ENCODE peak calls at places on chromosomes 11 and 22, in eight cellular contexts. L, Y, W, M, R, N, E and O are unnamed samples.

GRCh38 chr11:28146123-28146751 is 38.0 kb downstream of the METTL15 start:
- DNase-seq in L (peak), N (peak), Y (no peak), E (peak), W (no peak), R (peak), M (no peak), O (no peak)

GRCh38 chr11:114783805-114784204 is 105.5 kb downstream of the NXPE2 start:
- DNase-seq in L (no peak), M (no peak), Y (no peak), E (no peak), R (no peak), N (no peak), W (no peak), O (no peak)

GRCh38 chr11:42049650-42050049 is 590.2 kb upstream of the LRRC4C start:
- DNase-seq in L (no peak), W (no peak), E (peak), N (no peak), R (no peak), M (no peak), Y (no peak), O (no peak)

GRCh38 chr11:63775221-63775620 is 6.6 kb upstream of the ZFTA start:
- DNase-seq in Y (no peak), W (no peak), M (no peak), N (no peak), L (no peak), E (no peak), R (no peak), O (no peak)

GRCh38 chr11:115112779-115113178 is 391.4 kb downstream of the CADM1 start:
- DNase-seq in E (no peak), M (peak), Y (no peak), R (no peak), W (no peak), N (no peak), L (no peak), O (no peak)

GRCh38 chr11:134993691-134994243 is 581.7 kb upstream of the B3GAT1 start:
- DNase-seq in R (no peak), M (no peak), N (no peak), W (no peak), Y (no peak), L (no peak), E (no peak), O (no peak)

GRCh38 chr22:22408731-22409696 is 99.5 kb downstream of the ZNF280B start:
- DNase-seq in Y (peak), M (peak), E (no peak), N (no peak), L (no peak), R (peak), W (no peak), O (no peak)

GRCh38 chr11:86070435-86071056 is 1.7 kb upstream of the PICALM start:
- DNase-seq in W (no peak), R (peak), L (no peak), E (no peak), N (no peak), M (no peak), Y (no peak), O (no peak)

GRCh38 chr11:15453211-15453715 is 338.5 kb downstream of the INSC start:
- DNase-seq in E (no peak), N (no peak), Y (no peak), W (no peak), L (no peak), R (no peak), M (no peak), O (no peak)

GRCh38 chr11:132312616-132313210 is 942.3 kb downstream of the NTM start:
- DNase-seq in R (no peak), N (no peak), E (no peak), Y (peak), W (no peak), L (no peak), M (peak), O (no peak)

GRCh38 chr11:129230006-129230405 is 37.9 kb upstream of the ARHGAP32 start:
- DNase-seq in W (no peak), Y (no peak), M (no peak), R (no peak), N (no peak), L (no peak), E (peak), O (no peak)

GRCh38 chr11:35083181-35084061 is 55.5 kb upstream of the CD44 start:
- DNase-seq in W (peak), Y (no peak), E (no peak), L (peak), R (peak), M (no peak), N (no peak), O (peak)

GRCh38 chr11:7251836-7252682 is at the start of gene SYT9:
- DNase-seq in Y (peak), E (peak), L (no peak), R (no peak), N (no peak), M (no peak), W (no peak), O (peak)

GRCh38 chr22:37824674-37825641 is 1.8 kb downstream of the GALR3 start:
- DNase-seq in R (no peak), Y (no peak), L (no peak), W (no peak), N (no peak), M (no peak), E (no peak), O (no peak)

GRCh38 chr22:17836977-17837742 is 62.9 kb upstream of the BID start:
- DNase-seq in E (peak), L (no peak), M (no peak), Y (no peak), N (peak), W (no peak), R (no peak), O (no peak)

GRCh38 chr11:73189315-73189714 is 28.8 kb upstream of the P2RY2 start:
- DNase-seq in N (no peak), W (no peak), L (no peak), E (no peak), M (no peak), Y (no peak), R (no peak), O (no peak)